ENCODE peak calls at places on chromosomes 1 and 21, in ten cellular contexts. One of them, this sample, is unnamed.

GRCh38 chr1:113683384-113684152 is 75.7 kb downstream of the PHTF1 start:
- DNase-seq in adrenal gland: no peak
- DNase-seq in body of pancreas: no peak
- DNase-seq in tibial nerve: no peak
- DNase-seq in A549: no peak
- DNase-seq in lower leg skin: no peak
- DNase-seq in uterus: peak; percentile 21
- DNase-seq in IMR-90: no peak
- DNase-seq in breast epithelium: no peak
- DNase-seq in heart left ventricle: no peak
- DNase-seq in this sample: no peak

GRCh38 chr1:243508303-243508713 is 252.5 kb downstream of the SDCCAG8 start:
- DNase-seq in heart left ventricle: no peak
- DNase-seq in lower leg skin: no peak
- DNase-seq in uterus: no peak
- DNase-seq in A549: no peak
- DNase-seq in IMR-90: no peak
- DNase-seq in adrenal gland: no peak
- DNase-seq in tibial nerve: no peak
- DNase-seq in body of pancreas: no peak
- DNase-seq in breast epithelium: no peak
- DNase-seq in this sample: no peak

GRCh38 chr1:32393832-32394140 is 455 bp downstream of the BSDC1 start:
- DNase-seq in uterus: no peak
- DNase-seq in adrenal gland: peak; percentile 67
- DNase-seq in A549: no peak
- DNase-seq in heart left ventricle: no peak
- DNase-seq in breast epithelium: peak; percentile 58
- DNase-seq in IMR-90: no peak
- DNase-seq in tibial nerve: peak; percentile 42
- DNase-seq in body of pancreas: peak; percentile 53
- DNase-seq in lower leg skin: peak; percentile 54
- DNase-seq in this sample: no peak

GRCh38 chr1:218369688-218370511 is 24.8 kb downstream of the TGFB2 start:
- DNase-seq in lower leg skin: no peak
- DNase-seq in IMR-90: peak; percentile 86
- DNase-seq in A549: no peak
- DNase-seq in uterus: no peak
- DNase-seq in body of pancreas: no peak
- DNase-seq in adrenal gland: no peak
- DNase-seq in breast epithelium: no peak
- DNase-seq in heart left ventricle: no peak
- DNase-seq in tibial nerve: no peak
- DNase-seq in this sample: no peak

GRCh38 chr1:86502721-86503430 is 34.1 kb downstream of the CLCA1 start:
- DNase-seq in adrenal gland: peak; percentile 44
- DNase-seq in uterus: peak; percentile 63
- DNase-seq in heart left ventricle: no peak
- DNase-seq in body of pancreas: no peak
- DNase-seq in lower leg skin: peak; percentile 29
- DNase-seq in A549: no peak
- DNase-seq in tibial nerve: no peak
- DNase-seq in breast epithelium: no peak
- DNase-seq in IMR-90: no peak
- DNase-seq in this sample: no peak

GRCh38 chr1:208433086-208433485 is 188.9 kb upstream of the PLXNA2 start:
- DNase-seq in lower leg skin: no peak
- DNase-seq in body of pancreas: no peak
- DNase-seq in breast epithelium: no peak
- DNase-seq in heart left ventricle: no peak
- DNase-seq in A549: no peak
- DNase-seq in uterus: no peak
- DNase-seq in tibial nerve: no peak
- DNase-seq in adrenal gland: no peak
- DNase-seq in IMR-90: no peak
- DNase-seq in this sample: no peak

GRCh38 chr1:59446257-59446901 is 149.5 kb downstream of the FGGY start:
- DNase-seq in tibial nerve: no peak
- DNase-seq in body of pancreas: no peak
- DNase-seq in heart left ventricle: no peak
- DNase-seq in lower leg skin: no peak
- DNase-seq in uterus: peak; percentile 42
- DNase-seq in A549: no peak
- DNase-seq in breast epithelium: no peak
- DNase-seq in IMR-90: peak; percentile 86
- DNase-seq in adrenal gland: peak; percentile 20
- DNase-seq in this sample: no peak

GRCh38 chr1:205355054-205355453 is 1.7 kb downstream of the KLHDC8A start:
- DNase-seq in A549: peak; percentile 51
- DNase-seq in adrenal gland: peak; percentile 55
- DNase-seq in breast epithelium: peak; percentile 87
- DNase-seq in heart left ventricle: no peak
- DNase-seq in body of pancreas: peak; percentile 46
- DNase-seq in lower leg skin: peak; percentile 21
- DNase-seq in IMR-90: no peak
- DNase-seq in tibial nerve: no peak
- DNase-seq in uterus: no peak
- DNase-seq in this sample: no peak

GRCh38 chr1:48610628-48611542 is 138.9 kb upstream of the SPATA6 start:
- DNase-seq in tibial nerve: no peak
- DNase-seq in A549: no peak
- DNase-seq in breast epithelium: no peak
- DNase-seq in uterus: no peak
- DNase-seq in adrenal gland: peak; percentile 72
- DNase-seq in body of pancreas: peak; percentile 16
- DNase-seq in lower leg skin: no peak
- DNase-seq in heart left ventricle: peak; percentile 67
- DNase-seq in IMR-90: no peak
- DNase-seq in this sample: no peak

DNA sequence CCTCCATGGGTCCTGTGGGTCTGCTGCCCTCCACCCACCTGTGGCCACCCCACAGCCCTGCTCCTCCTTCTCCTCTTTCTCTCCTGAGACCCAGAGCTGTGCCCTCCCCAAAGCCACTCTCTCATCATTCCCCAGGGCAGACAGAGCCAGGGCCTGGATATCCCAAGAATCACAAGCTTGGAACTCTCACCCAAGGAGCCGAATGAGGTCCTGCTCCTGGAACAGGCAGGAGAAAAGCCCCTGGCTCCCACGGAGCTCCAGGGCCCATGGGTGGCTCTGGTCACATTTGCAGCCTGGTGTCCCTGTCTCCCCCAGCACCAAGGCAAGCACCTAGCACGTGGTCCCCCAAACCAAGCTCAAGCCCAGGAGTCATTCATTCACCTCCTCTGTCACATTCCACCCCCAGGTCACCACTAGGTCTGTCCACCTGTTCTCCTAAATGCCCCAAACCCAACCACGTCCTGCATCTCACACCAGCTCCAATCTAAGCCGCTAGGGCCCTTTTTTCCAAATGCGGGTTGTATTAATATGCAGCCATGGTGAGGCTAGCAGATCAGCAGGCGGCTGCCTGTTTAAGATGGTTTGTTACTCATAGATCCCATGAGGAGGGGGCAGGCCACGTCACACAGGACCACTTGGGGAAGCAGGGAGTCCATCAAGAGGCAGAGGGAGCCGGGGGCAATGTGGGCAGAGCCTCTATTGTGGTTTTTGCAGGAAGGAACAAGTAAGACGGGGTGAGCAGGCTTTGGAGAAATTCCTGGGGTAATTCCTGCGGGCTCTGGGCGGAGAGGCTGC is 215.5 kb upstream of the VAMP3 start:
- DNase-seq in uterus: no peak
- DNase-seq in heart left ventricle: peak; percentile 52
- DNase-seq in tibial nerve: no peak
- DNase-seq in lower leg skin: no peak
- DNase-seq in adrenal gland: no peak
- DNase-seq in A549: no peak
- DNase-seq in IMR-90: no peak
- DNase-seq in body of pancreas: no peak
- DNase-seq in breast epithelium: no peak
- DNase-seq in this sample: no peak
- TF ChIP-seq POLR2A in uterus: no peak
- TF ChIP-seq POLR2A in heart left ventricle: no peak
- TF ChIP-seq POLR2A in tibial nerve: no peak
- TF ChIP-seq POLR2A in lower leg skin: no peak
- TF ChIP-seq POLR2A in adrenal gland: no peak
- TF ChIP-seq POLR2A in A549: no peak
- TF ChIP-seq POLR2A in IMR-90: no peak
- TF ChIP-seq POLR2A in body of pancreas: no peak
- TF ChIP-seq POLR2A in breast epithelium: no peak
- TF ChIP-seq POLR2A in this sample: no peak

DNA sequence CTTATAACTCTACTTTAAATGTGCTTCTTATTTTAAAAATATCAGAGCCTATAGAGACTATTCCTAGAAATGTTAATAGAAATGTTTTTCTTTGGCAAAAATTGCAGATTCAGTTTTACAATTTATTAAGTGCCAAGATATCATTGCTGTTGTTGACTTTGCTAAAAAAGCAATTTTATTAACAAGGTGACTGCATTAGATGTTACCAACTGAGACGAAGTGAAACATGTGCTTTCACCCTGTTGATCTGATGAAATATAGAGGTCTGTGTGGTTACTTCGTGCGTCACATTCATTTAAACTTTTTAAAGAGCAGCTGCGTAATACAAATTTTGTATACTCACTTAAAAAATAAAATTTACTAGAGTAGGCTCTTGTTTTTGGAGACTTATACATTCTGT is 465.7 kb downstream of the USP25 start:
- DNase-seq in IMR-90: peak; percentile 70
- DNase-seq in heart left ventricle: no peak
- DNase-seq in lower leg skin: no peak
- DNase-seq in tibial nerve: no peak
- DNase-seq in body of pancreas: no peak
- DNase-seq in breast epithelium: no peak
- DNase-seq in A549: peak; percentile 39
- DNase-seq in uterus: no peak
- DNase-seq in adrenal gland: no peak
- DNase-seq in this sample: no peak
- H3K4me3 ChIP-seq in IMR-90: no peak overlapping the region
- H3K4me3 ChIP-seq in heart left ventricle: peak overlapping the region; percentile 62
- H3K4me3 ChIP-seq in lower leg skin: no peak overlapping the region
- H3K4me3 ChIP-seq in tibial nerve: peak overlapping the region; percentile 41
- H3K4me3 ChIP-seq in body of pancreas: no peak overlapping the region
- H3K4me3 ChIP-seq in breast epithelium: peak overlapping the region; percentile 46
- H3K4me3 ChIP-seq in A549: peak overlapping the region; percentile 51
- H3K4me3 ChIP-seq in uterus: peak overlapping the region; percentile 40
- H3K4me3 ChIP-seq in adrenal gland: no peak overlapping the region
- H3K4me3 ChIP-seq in this sample: peak overlapping the region; percentile 57

DNA sequence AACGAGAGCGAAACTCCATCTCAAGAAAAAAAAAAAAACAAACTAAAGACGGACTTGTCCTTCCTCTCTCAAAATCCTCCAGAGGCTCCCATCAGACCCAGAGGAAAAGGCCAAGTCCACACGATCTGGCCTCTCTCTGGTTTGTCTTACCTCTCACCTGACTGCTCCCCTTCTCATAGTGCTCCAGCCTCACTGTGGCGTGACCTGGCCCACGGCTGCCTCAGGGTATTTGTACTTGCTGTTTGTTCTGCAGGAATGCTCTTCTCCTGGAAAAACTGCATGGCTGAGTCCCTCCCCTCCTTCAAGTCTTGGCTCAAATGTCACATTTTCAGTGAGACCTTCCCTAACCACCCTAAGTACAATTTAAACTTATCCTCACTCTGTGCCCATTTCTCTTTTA is 8.0 kb upstream of the BRWD1 start:
- DNase-seq in A549: peak; percentile 14
- DNase-seq in IMR-90: peak; percentile 13
- DNase-seq in uterus: no peak
- DNase-seq in body of pancreas: no peak
- DNase-seq in tibial nerve: no peak
- DNase-seq in adrenal gland: no peak
- DNase-seq in heart left ventricle: no peak
- DNase-seq in lower leg skin: no peak
- DNase-seq in breast epithelium: no peak
- DNase-seq in this sample: no peak
- TF ChIP-seq POLR2A in A549: no peak
- TF ChIP-seq POLR2A in IMR-90: no peak
- TF ChIP-seq POLR2A in uterus: no peak
- TF ChIP-seq POLR2A in body of pancreas: no peak
- TF ChIP-seq POLR2A in tibial nerve: no peak
- TF ChIP-seq POLR2A in adrenal gland: no peak
- TF ChIP-seq POLR2A in heart left ventricle: no peak
- TF ChIP-seq POLR2A in lower leg skin: no peak
- TF ChIP-seq POLR2A in breast epithelium: no peak
- TF ChIP-seq POLR2A in this sample: no peak

GRCh38 chr21:45458281-45459170 is 53.6 kb downstream of the COL18A1 start:
- DNase-seq in A549: no peak
- DNase-seq in breast epithelium: no peak
- DNase-seq in tibial nerve: no peak
- DNase-seq in adrenal gland: no peak
- DNase-seq in uterus: no peak
- DNase-seq in lower leg skin: no peak
- DNase-seq in IMR-90: no peak
- DNase-seq in body of pancreas: no peak
- DNase-seq in heart left ventricle: peak; percentile 55
- DNase-seq in this sample: no peak
- H3K4me3 ChIP-seq in A549: no peak overlapping the region
- H3K4me3 ChIP-seq in breast epithelium: peak overlapping the region; percentile 66
- H3K4me3 ChIP-seq in tibial nerve: peak overlapping the region; percentile 18
- H3K4me3 ChIP-seq in adrenal gland: no peak overlapping the region
- H3K4me3 ChIP-seq in uterus: no peak overlapping the region
- H3K4me3 ChIP-seq in lower leg skin: no peak overlapping the region
- H3K4me3 ChIP-seq in IMR-90: no peak overlapping the region
- H3K4me3 ChIP-seq in body of pancreas: no peak overlapping the region
- H3K4me3 ChIP-seq in heart left ventricle: no peak overlapping the region
- H3K4me3 ChIP-seq in this sample: peak overlapping the region; percentile 54